ENCODE peak calls at places on chromosomes 6 and 20, in seven cellular contexts. H is H9, K is neuronal stem cell, Y is IMR-90, D is mesendoderm, T is mesenchymal stem cell, U is H1. J is an unnamed sample.

GRCh38 chr6:155381856-155382690 is 67.8 kb upstream of the TFB1M start:
- DNase-seq in H (no peak), K (no peak), Y (peak; percentile 96), D (peak; percentile 70), T (peak; percentile 42), U (no peak), J (no peak)

GRCh38 chr20:33701629-33702450 is 15.7 kb upstream of the E2F1 start:
- DNase-seq in H (no peak), K (no peak), Y (no peak), D (no peak), T (no peak), U (no peak), J (no peak)

GRCh38 chr6:142833054-142833453 is 111.9 kb downstream of the HIVEP2 start:
- DNase-seq in H (no peak), K (no peak), Y (peak; percentile 98), D (no peak), T (peak; percentile 90), U (no peak), J (peak; percentile 41)

GRCh38 chr20:19932170-19932667 is 84.9 kb upstream of the NAA20 start:
- DNase-seq in H (no peak), K (no peak), Y (peak; percentile 94), D (no peak), T (peak; percentile 93), U (no peak), J (no peak)

GRCh38 chr6:160058603-160059215 is 62.9 kb upstream of the SLC22A1 start:
- DNase-seq in H (no peak), K (no peak), Y (no peak), D (no peak), T (no peak), U (no peak), J (no peak)

GRCh38 chr20:31515072-31515774 is 981 bp downstream of the HM13 start:
- DNase-seq in H (no peak), K (no peak), Y (no peak), D (no peak), T (no peak), U (no peak), J (no peak)

GRCh38 chr6:11197846-11198245 is 34.6 kb downstream of the NEDD9 start:
- DNase-seq in H (no peak), K (no peak), Y (no peak), D (no peak), T (no peak), U (no peak), J (no peak)

GRCh38 chr6:38676236-38676973 is 26.5 kb downstream of the GLO1 start:
- DNase-seq in H (no peak), K (no peak), Y (no peak), D (no peak), T (no peak), U (no peak), J (no peak)

GRCh38 chr6:133128191-133128590 is 113.0 kb upstream of the EYA4 start:
- DNase-seq in H (no peak), K (no peak), Y (peak; percentile 28), D (peak; percentile 4), T (peak; percentile 7), U (no peak), J (no peak)

DNA sequence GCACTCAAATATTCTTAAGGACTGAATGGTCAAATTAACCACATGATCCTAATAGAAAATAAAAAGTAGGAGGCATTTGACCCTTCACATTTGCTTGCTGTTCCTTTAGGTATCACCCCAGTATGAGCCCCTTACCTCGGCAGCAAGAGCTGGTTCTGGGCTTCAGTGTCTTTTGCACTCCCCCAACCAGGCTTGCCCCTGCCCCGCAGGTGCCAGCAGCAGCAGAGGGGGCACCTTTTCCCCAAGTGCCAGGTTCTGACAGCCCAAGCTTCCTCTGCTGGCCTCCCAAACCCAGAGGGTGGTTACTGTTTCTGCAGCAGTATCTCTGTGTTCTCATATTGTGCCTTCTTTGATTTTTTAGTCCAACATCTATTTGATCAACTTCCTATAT is 23.2 kb downstream of the UBE2V1 start:
- DNase-seq in H (no peak), K (no peak), Y (no peak), D (no peak), T (no peak), U (no peak), J (no peak)
- H3K18ac ChIP-seq in H (no peak overlapping the region), K (no peak overlapping the region), Y (no peak overlapping the region), D (no peak overlapping the region), T (no peak overlapping the region), U (no peak overlapping the region), J (no peak overlapping the region)

DNA sequence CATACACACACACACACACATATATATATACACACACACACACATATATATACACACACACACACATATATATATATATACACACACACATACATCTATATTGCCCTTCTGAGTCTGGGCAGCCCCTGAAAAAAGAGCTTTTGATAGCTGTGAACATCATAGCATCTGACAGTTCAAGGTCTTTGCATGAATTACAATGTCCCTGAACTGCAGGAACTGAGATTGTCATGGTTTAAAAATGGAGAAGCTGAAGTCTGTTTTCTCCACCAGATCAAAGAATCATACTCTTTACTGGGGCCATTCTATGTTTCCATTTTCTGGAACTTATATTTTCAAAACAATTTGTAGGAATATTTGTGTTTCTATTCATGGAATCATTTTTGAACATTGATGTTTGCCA is 189.8 kb downstream of the ZDHHC14 start:
- DNase-seq in H (no peak), K (no peak), Y (no peak), D (no peak), T (no peak), U (no peak), J (no peak)
- H3K18ac ChIP-seq in H (no peak overlapping the region), K (no peak overlapping the region), Y (no peak overlapping the region), D (no peak overlapping the region), T (no peak overlapping the region), U (no peak overlapping the region), J (no peak overlapping the region)

GRCh38 chr20:61544910-61545889 is 293.1 kb downstream of the CDH4 start:
- DNase-seq in H (no peak), K (no peak), Y (no peak), D (no peak), T (no peak), U (no peak), J (no peak)
- H3K18ac ChIP-seq in H (no peak overlapping the region), K (peak overlapping the region; percentile 35), Y (no peak overlapping the region), D (no peak overlapping the region), T (no peak overlapping the region), U (no peak overlapping the region), J (no peak overlapping the region)

GRCh38 chr6:149436647-149437046 is 36.6 kb downstream of the SUMO4 start:
- DNase-seq in H (no peak), K (no peak), Y (no peak), D (no peak), T (no peak), U (no peak), J (no peak)
- H3K18ac ChIP-seq in H (no peak overlapping the region), K (no peak overlapping the region), Y (no peak overlapping the region), D (no peak overlapping the region), T (no peak overlapping the region), U (no peak overlapping the region), J (no peak overlapping the region)

GRCh38 chr6:108604156-108604555 is 43.4 kb downstream of the FOXO3 start:
- DNase-seq in H (no peak), K (no peak), Y (no peak), D (no peak), T (no peak), U (no peak), J (no peak)
- H3K18ac ChIP-seq in H (no peak overlapping the region), K (no peak overlapping the region), Y (no peak overlapping the region), D (no peak overlapping the region), T (no peak overlapping the region), U (no peak overlapping the region), J (no peak overlapping the region)

GRCh38 chr20:11350126-11351005 is 567.3 kb upstream of the BTBD3 start:
- DNase-seq in H (no peak), K (no peak), Y (peak; percentile 80), D (no peak), T (peak; percentile 78), U (no peak), J (no peak)

GRCh38 chr20:11352041-11352440 is 565.7 kb upstream of the BTBD3 start:
- DNase-seq in H (no peak), K (peak; percentile 32), Y (no peak), D (no peak), T (no peak), U (no peak), J (no peak)

GRCh38 chr20:11354841-11355240 is 562.9 kb upstream of the BTBD3 start:
- DNase-seq in H (no peak), K (no peak), Y (no peak), D (no peak), T (no peak), U (no peak), J (no peak)

GRCh38 chr20:11356061-11356460 is 561.6 kb upstream of the BTBD3 start:
- DNase-seq in H (no peak), K (no peak), Y (no peak), D (no peak), T (no peak), U (no peak), J (no peak)

DNA sequence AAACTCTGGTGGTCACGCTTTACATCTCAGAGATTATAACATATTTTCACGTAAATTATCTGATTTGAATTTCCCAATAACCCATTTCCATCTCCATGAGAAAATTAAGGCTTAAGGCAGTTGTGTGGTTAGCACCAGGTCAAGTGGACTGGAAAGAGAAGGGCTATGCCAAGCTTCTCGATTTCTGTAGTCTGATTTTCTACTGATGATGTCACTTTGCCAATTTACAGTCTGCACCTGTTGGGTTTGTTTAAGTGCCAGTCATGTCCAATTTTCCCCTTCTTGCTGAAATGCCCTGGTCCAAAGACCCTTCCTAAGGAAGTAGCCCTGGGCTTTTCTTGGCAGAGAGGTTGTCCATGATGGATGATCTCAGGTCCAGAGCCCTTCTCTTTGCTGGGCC is 562.4 kb upstream of the BTBD3 start:
- DNase-seq in H (no peak), K (no peak), Y (no peak), D (no peak), T (no peak), U (no peak), J (no peak)
- H3K18ac ChIP-seq in H (no peak overlapping the region), K (no peak overlapping the region), Y (no peak overlapping the region), D (no peak overlapping the region), T (no peak overlapping the region), U (no peak overlapping the region), J (no peak overlapping the region)

GRCh38 chr20:50668798-50669197 is 22.5 kb downstream of the RIPOR3 start:
- DNase-seq in H (no peak), K (no peak), Y (no peak), D (no peak), T (no peak), U (no peak), J (no peak)
- H3K18ac ChIP-seq in H (no peak overlapping the region), K (no peak overlapping the region), Y (no peak overlapping the region), D (no peak overlapping the region), T (peak overlapping the region; percentile 13), U (no peak overlapping the region), J (no peak overlapping the region)

DNA sequence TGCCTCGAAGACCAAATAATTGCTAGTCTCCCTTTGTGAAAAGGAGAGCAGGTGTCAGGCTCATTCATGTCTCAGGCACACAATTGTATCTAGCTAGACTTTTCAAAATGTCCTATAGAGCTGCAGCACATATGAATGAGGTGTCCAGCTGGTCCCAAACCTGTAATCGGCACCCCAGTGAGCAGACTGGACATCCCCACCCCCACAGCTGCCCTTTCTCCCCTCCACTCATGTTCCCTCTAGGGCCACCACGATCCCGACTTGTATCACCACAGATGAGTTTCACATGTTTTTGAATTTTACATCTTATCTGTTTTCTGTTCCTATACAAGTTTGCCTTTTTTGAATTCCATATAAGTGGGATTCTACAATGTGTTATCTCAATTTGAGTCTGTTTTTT is 123.7 kb downstream of the CEBPB start:
- DNase-seq in H (no peak), K (no peak), Y (no peak), D (no peak), T (no peak), U (no peak), J (no peak)
- H3K18ac ChIP-seq in H (no peak overlapping the region), K (no peak overlapping the region), Y (no peak overlapping the region), D (no peak overlapping the region), T (no peak overlapping the region), U (no peak overlapping the region), J (no peak overlapping the region)